ENCODE peak calls at places on chromosomes 4 and X, in eight cellular contexts. W is cardiac muscle cell, P is EH, H is left lung, G is Ammon's horn, F is choroid plexus epithelial cell, K is nephron progenitor cell, S is ovary. L is an unnamed sample.

GRCh38 chr4:2761035-2761923 is 5.1 kb upstream of the TNIP2 start:
- DNase-seq in W (peak), P (no peak), H (peak), G (no peak), F (peak), K (no peak), S (no peak), L (no peak)

GRCh38 chr4:165502919-165503907 is 124.4 kb downstream of the CPE start:
- DNase-seq in W (peak), P (no peak), H (no peak), G (no peak), F (peak), K (no peak), S (no peak), L (no peak)

GRCh38 chr4:133129237-133129636 is 19.9 kb upstream of the PCDH10 start:
- DNase-seq in W (no peak), P (peak), H (no peak), G (no peak), F (no peak), K (no peak), S (no peak), L (no peak)

GRCh38 chr4:4541661-4542570 is at the start of gene STX18:
- DNase-seq in W (peak), P (peak), H (peak), G (peak), F (peak), K (peak), S (peak), L (peak)

GRCh38 chr4:8192748-8193738 is 6.0 kb upstream of the SH3TC1 start:
- DNase-seq in W (peak), P (peak), H (peak), G (peak), F (peak), K (peak), S (no peak), L (peak)

GRCh38 chrX:136268051-136269048 is 17.1 kb upstream of the MAP7D3 start:
- DNase-seq in W (peak), P (peak), H (no peak), G (peak), F (peak), K (peak), S (no peak), L (peak)

GRCh38 chr4:37802068-37802666 is 24.3 kb upstream of the PGM2 start:
- DNase-seq in W (peak), P (peak), H (peak), G (peak), F (peak), K (peak), S (no peak), L (peak)

GRCh38 chrX:137286423-137286822 is 252.6 kb upstream of the GPR101 start:
- DNase-seq in W (no peak), P (no peak), H (no peak), G (no peak), F (no peak), K (no peak), S (no peak), L (no peak)

GRCh38 chr4:54189140-54189539 is 40.0 kb upstream of the PDGFRA start:
- DNase-seq in W (peak), P (peak), H (no peak), G (no peak), F (peak), K (no peak), S (no peak), L (peak)

GRCh38 chrX:152819271-152819670 is 11.3 kb downstream of the CETN2 start:
- DNase-seq in W (peak), P (no peak), H (no peak), G (no peak), F (peak), K (no peak), S (no peak), L (no peak)

GRCh38 chr4:55866290-55866907 is 13.0 kb downstream of the EXOC1 start:
- DNase-seq in W (peak), P (peak), H (no peak), G (no peak), F (peak), K (no peak), S (no peak), L (peak)

GRCh38 chr4:147831452-147832192 is 99.7 kb downstream of the ARHGAP10 start:
- DNase-seq in W (peak), P (peak), H (no peak), G (no peak), F (peak), K (no peak), S (no peak), L (peak)

GRCh38 chrX:78708171-78708570 is 39.3 kb upstream of the LPAR4 start:
- DNase-seq in W (peak), P (peak), H (no peak), G (peak), F (peak), K (no peak), S (no peak), L (peak)

GRCh38 chrX:143788265-143788664 is 67.7 kb upstream of the SPANXN2 start:
- DNase-seq in W (peak), P (peak), H (no peak), G (no peak), F (peak), K (peak), S (no peak), L (peak)

GRCh38 chr4:36313687-36314086 is 32.3 kb downstream of the DTHD1 start:
- DNase-seq in W (no peak), P (no peak), H (no peak), G (no peak), F (no peak), K (no peak), S (no peak), L (no peak)

GRCh38 chrX:118448273-118448783 is 47.3 kb upstream of the DOCK11 start:
- DNase-seq in W (no peak), P (peak), H (no peak), G (no peak), F (no peak), K (no peak), S (no peak), L (peak)

GRCh38 chrX:119272882-119273806 is 37.1 kb downstream of the PGRMC1 start:
- DNase-seq in W (peak), P (peak), H (peak), G (no peak), F (peak), K (no peak), S (peak), L (peak)

GRCh38 chr4:158873795-158874359 is 105.1 kb downstream of the FNIP2 start:
- DNase-seq in W (peak), P (peak), H (no peak), G (no peak), F (peak), K (no peak), S (no peak), L (peak)

GRCh38 chr4:17619416-17620105 is 5.1 kb downstream of the MED28 start:
- DNase-seq in W (no peak), P (peak), H (no peak), G (no peak), F (peak), K (no peak), S (no peak), L (peak)

GRCh38 chrX:2691543-2692220 is 587 bp downstream of the CD99 start:
- DNase-seq in W (peak), P (no peak), H (peak), G (no peak), F (peak), K (peak), S (peak), L (peak)

GRCh38 chr4:4985844-4986243 is 33.4 kb downstream of the CYTL1 start:
- DNase-seq in W (no peak), P (peak), H (no peak), G (peak), F (no peak), K (no peak), S (no peak), L (peak)

GRCh38 chrX:19846995-19847790 is 40.2 kb downstream of the SH3KBP1 start:
- DNase-seq in W (peak), P (peak), H (peak), G (no peak), F (peak), K (no peak), S (peak), L (peak)

GRCh38 chr4:98446499-98447375 is 185.6 kb downstream of the RAP1GDS1 start:
- DNase-seq in W (peak), P (peak), H (peak), G (no peak), F (peak), K (no peak), S (no peak), L (peak)

GRCh38 chr4:108762559-108763225 is at the start of gene ETNPPL:
- DNase-seq in W (peak), P (peak), H (peak), G (peak), F (no peak), K (peak), S (peak), L (no peak)

GRCh38 chr4:2416564-2417195 is 1.8 kb downstream of the ZFYVE28 start:
- DNase-seq in W (no peak), P (no peak), H (no peak), G (no peak), F (no peak), K (peak), S (no peak), L (peak)

GRCh38 chrX:119145241-119145653 is 17.6 kb upstream of the KIAA1210 start:
- DNase-seq in W (peak), P (peak), H (no peak), G (no peak), F (peak), K (peak), S (no peak), L (peak)

GRCh38 chrX:43860646-43861370 is 21.4 kb downstream of the MAOB start:
- DNase-seq in W (peak), P (peak), H (no peak), G (no peak), F (peak), K (no peak), S (no peak), L (peak)

GRCh38 chrX:118603981-118604380 is 108.4 kb downstream of the DOCK11 start:
- DNase-seq in W (peak), P (peak), H (no peak), G (peak), F (peak), K (peak), S (peak), L (peak)

GRCh38 chr4:186765673-186766546 is 42.3 kb upstream of the FAT1 start:
- DNase-seq in W (no peak), P (no peak), H (no peak), G (no peak), F (no peak), K (no peak), S (no peak), L (no peak)

L was measured in AG10803.